ENCODE peak calls at places on chromosomes 4 and X, in seven cellular contexts. F is suprapubic skin; T is sigmoid colon; W is SK-N-DZ; Q is HEK293T; N is spleen; R is stimulated activated CD4-positive, alpha-beta T cell treated with anti-CD3 and anti-CD28 coated beads, Interleukin-2, amount 100 ng/mL, for 48 hours. C is an unnamed sample.

GRCh38 chr4:10832989-10833635 is 148.5 kb upstream of the CLNK start:
- DNase-seq in F (no peak), T (no peak), W (no peak), Q (no peak), N (no peak), R (no peak), C (no peak)

GRCh38 chr4:16952462-16952871 is 54.0 kb upstream of the LDB2 start:
- DNase-seq in F (no peak), T (no peak), W (peak), Q (no peak), N (no peak), R (no peak), C (no peak)

GRCh38 chrX:10085223-10085622 is 71.6 kb upstream of the CLCN4 start:
- DNase-seq in F (no peak), T (no peak), W (no peak), Q (no peak), N (no peak), R (no peak), C (no peak)

GRCh38 chr4:71198958-71199357 is 139.9 kb upstream of the SLC4A4 start:
- DNase-seq in F (no peak), T (no peak), W (no peak), Q (no peak), N (no peak), R (no peak), C (no peak)

GRCh38 chr4:151717271-151717670 is 43.5 kb downstream of the GATB start:
- DNase-seq in F (no peak), T (no peak), W (no peak), Q (no peak), N (no peak), R (no peak), C (no peak)

GRCh38 chr4:79034544-79034943 is 95.3 kb upstream of the PAQR3 start:
- DNase-seq in F (no peak), T (no peak), W (no peak), Q (no peak), N (no peak), R (no peak), C (no peak)

GRCh38 chrX:38570396-38570795 is 9.1 kb downstream of the TSPAN7 start:
- DNase-seq in F (no peak), T (no peak), W (no peak), Q (no peak), N (no peak), R (no peak), C (no peak)

GRCh38 chrX:134933248-134933647 is 57.5 kb upstream of the SMIM10 start:
- DNase-seq in F (no peak), T (no peak), W (no peak), Q (no peak), N (no peak), R (no peak), C (no peak)

GRCh38 chr4:1237981-1238675 is 10.8 kb downstream of the CTBP1 start:
- DNase-seq in F (peak), T (peak), W (no peak), Q (no peak), N (peak), R (no peak), C (peak)

GRCh38 chrX:113977887-113978286 is 606.0 kb upstream of the HTR2C start:
- DNase-seq in F (no peak), T (no peak), W (no peak), Q (no peak), N (no peak), R (no peak), C (no peak)

GRCh38 chr4:1253831-1254230 is 4.9 kb upstream of the CTBP1 start:
- DNase-seq in F (no peak), T (no peak), W (no peak), Q (no peak), N (peak), R (no peak), C (no peak)

GRCh38 chr4:128776794-128777216 is 32.7 kb upstream of the JADE1 start:
- DNase-seq in F (no peak), T (peak), W (no peak), Q (no peak), N (no peak), R (no peak), C (no peak)

GRCh38 chr4:83599183-83599582 is 63.3 kb downstream of the GPAT3 start:
- DNase-seq in F (no peak), T (no peak), W (no peak), Q (peak), N (no peak), R (no peak), C (no peak)

GRCh38 chr4:172009461-172009860 is 196.3 kb downstream of the GALNTL6 start:
- DNase-seq in F (no peak), T (no peak), W (no peak), Q (no peak), N (no peak), R (no peak), C (no peak)

GRCh38 chr4:25174674-25175073 is 14.4 kb upstream of the SEPSECS start:
- DNase-seq in F (no peak), T (no peak), W (no peak), Q (no peak), N (no peak), R (no peak), C (no peak)

GRCh38 chr4:125097729-125098128 is 217.0 kb upstream of the FAT4 start:
- DNase-seq in F (no peak), T (no peak), W (no peak), Q (no peak), N (no peak), R (no peak), C (no peak)

GRCh38 chr4:153318696-153319320 is 25.7 kb upstream of the MND1 start:
- DNase-seq in F (no peak), T (no peak), W (peak), Q (peak), N (no peak), R (peak), C (no peak)